ENCODE peak calls at places on chromosomes 2 and 18, in nine cellular contexts. L is transverse colon; K is astrocyte of the spinal cord; P is Calu3; V is tibial nerve; G is CD8-positive, alpha-beta T cell; Q is body of pancreas; F is WERI-Rb-1; D is colonic mucosa. J is an unnamed sample.

GRCh38 chr2:145141981-145142380 is 622.1 kb upstream of the ZEB2 start:
- DNase-seq in L (no peak), K (no peak), P (no peak), V (peak), G (no peak), Q (no peak), F (no peak), D (no peak), J (no peak)

GRCh38 chr2:159574246-159574645 is 42.1 kb downstream of the BAZ2B start:
- DNase-seq in L (no peak), K (no peak), P (no peak), V (no peak), G (no peak), Q (no peak), F (no peak), D (no peak), J (no peak)

GRCh38 chr18:21682276-21683051 is 22.1 kb downstream of the ABHD3 start:
- DNase-seq in L (no peak), K (peak), P (no peak), V (peak), G (peak), Q (no peak), F (no peak), D (no peak), J (peak)

GRCh38 chr2:190023860-190024259 is 38.7 kb downstream of the MSTN start:
- DNase-seq in L (no peak), K (peak), P (peak), V (no peak), G (no peak), Q (no peak), F (no peak), D (no peak), J (peak)

GRCh38 chr2:201904529-201905420 is 98.4 kb downstream of the CDK15 start:
- DNase-seq in L (no peak), K (no peak), P (no peak), V (no peak), G (no peak), Q (no peak), F (no peak), D (no peak), J (no peak)

GRCh38 chr2:44016282-44016681 is 20.5 kb upstream of the LRPPRC start:
- DNase-seq in L (peak), K (peak), P (peak), V (peak), G (peak), Q (peak), F (no peak), D (peak), J (peak)

GRCh38 chr2:60530660-60531276 is 22.7 kb downstream of the BCL11A start:
- DNase-seq in L (peak), K (peak), P (peak), V (peak), G (no peak), Q (peak), F (peak), D (peak), J (no peak)

GRCh38 chr2:200703132-200703925 is 108.4 kb upstream of the BZW1 start:
- DNase-seq in L (no peak), K (peak), P (peak), V (peak), G (no peak), Q (peak), F (peak), D (peak), J (peak)

GRCh38 chr2:222294996-222295367 is 3.8 kb downstream of the PAX3 start:
- DNase-seq in L (no peak), K (no peak), P (no peak), V (no peak), G (no peak), Q (no peak), F (no peak), D (no peak), J (no peak)

GRCh38 chr2:211664321-211664720 is 874.3 kb downstream of the ERBB4 start:
- DNase-seq in L (no peak), K (no peak), P (no peak), V (no peak), G (no peak), Q (no peak), F (no peak), D (no peak), J (no peak)

GRCh38 chr2:48695991-48696390 is 59.5 kb downstream of the LHCGR start:
- DNase-seq in L (no peak), K (no peak), P (no peak), V (no peak), G (no peak), Q (no peak), F (no peak), D (no peak), J (no peak)

GRCh38 chr18:40841473-40841872 is 1113.6 kb upstream of the PIK3C3 start:
- DNase-seq in L (no peak), K (peak), P (no peak), V (no peak), G (no peak), Q (no peak), F (no peak), D (no peak), J (peak)

GRCh38 chr18:47944972-47945843 is 14.7 kb upstream of the SMAD2 start:
- DNase-seq in L (no peak), K (peak), P (no peak), V (no peak), G (no peak), Q (no peak), F (no peak), D (no peak), J (peak)

GRCh38 chr18:54957295-54957694 is 2.0 kb downstream of the CCDC68 start:
- DNase-seq in L (no peak), K (peak), P (no peak), V (no peak), G (no peak), Q (no peak), F (no peak), D (no peak), J (no peak)

GRCh38 chr18:61816071-61816470 is 76.7 kb downstream of the RNF152 start:
- DNase-seq in L (no peak), K (no peak), P (no peak), V (no peak), G (no peak), Q (no peak), F (no peak), D (no peak), J (no peak)

GRCh38 chr18:59141294-59142068 is 1.8 kb downstream of the SEC11C start:
- DNase-seq in L (no peak), K (no peak), P (peak), V (no peak), G (no peak), Q (no peak), F (no peak), D (no peak), J (no peak)

GRCh38 chr18:59140287-59140885 is 702 bp downstream of the SEC11C start:
- DNase-seq in L (peak), K (peak), P (peak), V (no peak), G (no peak), Q (peak), F (peak), D (peak), J (peak)

GRCh38 chr18:59142274-59142673 is 2.6 kb downstream of the SEC11C start:
- DNase-seq in L (no peak), K (no peak), P (no peak), V (no peak), G (no peak), Q (no peak), F (no peak), D (no peak), J (no peak)

GRCh38 chr18:59139291-59139614 is 431 bp upstream of the SEC11C start:
- DNase-seq in L (peak), K (no peak), P (peak), V (peak), G (peak), Q (peak), F (peak), D (peak), J (peak)

GRCh38 chr18:59139615-59140286 is at the start of gene SEC11C:
- DNase-seq in L (peak), K (peak), P (peak), V (peak), G (peak), Q (peak), F (peak), D (peak), J (peak)
- TF ChIP-seq CTCF in L (no peak), K (no peak), P (no peak), V (peak), G (no peak), Q (no peak), F (no peak), D (no peak), J (no peak)

GRCh38 chr2:715847-716573 is 38.8 kb upstream of the TMEM18 start:
- DNase-seq in L (no peak), K (peak), P (no peak), V (no peak), G (no peak), Q (no peak), F (no peak), D (no peak), J (no peak)
- TF ChIP-seq CTCF in L (no peak), K (peak), P (no peak), V (peak), G (no peak), Q (peak), F (peak), D (no peak), J (peak)

DNA sequence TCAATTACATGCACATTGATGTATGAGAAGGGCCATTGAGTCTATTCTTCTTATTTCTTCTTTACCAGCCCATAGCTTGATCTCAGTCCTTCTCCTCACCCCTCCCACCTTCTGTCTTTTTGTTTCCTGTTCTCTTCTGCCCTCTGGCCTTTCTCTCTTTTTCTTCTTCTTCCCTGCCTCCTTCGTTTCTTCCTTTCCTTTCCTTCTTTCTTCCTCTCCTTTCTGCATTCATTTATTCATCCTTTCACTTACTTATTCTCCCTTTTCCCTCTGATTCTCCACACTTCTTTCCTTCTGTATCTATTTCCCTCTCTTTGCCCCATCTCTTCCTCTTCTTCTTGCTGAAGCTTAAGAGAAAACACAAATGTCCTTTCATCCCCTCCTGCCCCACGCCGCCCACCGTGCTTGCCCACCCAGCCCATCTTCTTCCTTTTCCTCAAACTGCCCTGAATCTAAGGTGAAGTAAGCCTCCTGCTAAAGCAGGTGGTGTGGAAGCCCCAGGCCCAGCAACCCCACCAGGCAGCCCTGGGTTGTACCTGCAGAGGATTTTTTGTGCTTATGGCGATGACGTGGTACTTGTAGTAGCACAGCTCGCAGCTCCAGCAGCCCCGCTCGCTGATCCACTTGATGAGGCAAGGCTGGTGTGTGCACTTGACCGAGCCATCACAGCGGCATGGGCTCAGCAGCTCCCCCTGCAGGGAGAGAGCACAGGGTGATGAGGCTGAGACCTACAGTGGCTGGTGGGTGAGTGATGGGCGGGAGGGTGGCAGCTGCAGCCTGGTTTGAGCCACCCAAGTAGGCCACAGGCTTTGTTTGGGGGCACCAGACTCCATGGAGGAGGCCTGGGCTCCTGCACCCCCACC is 89.0 kb downstream of the MARCHF4 start:
- DNase-seq in L (no peak), K (no peak), P (peak), V (no peak), G (no peak), Q (peak), F (peak), D (no peak), J (no peak)
- TF ChIP-seq CTCF in L (no peak), K (peak), P (no peak), V (no peak), G (no peak), Q (no peak), F (peak), D (no peak), J (peak)

DNA sequence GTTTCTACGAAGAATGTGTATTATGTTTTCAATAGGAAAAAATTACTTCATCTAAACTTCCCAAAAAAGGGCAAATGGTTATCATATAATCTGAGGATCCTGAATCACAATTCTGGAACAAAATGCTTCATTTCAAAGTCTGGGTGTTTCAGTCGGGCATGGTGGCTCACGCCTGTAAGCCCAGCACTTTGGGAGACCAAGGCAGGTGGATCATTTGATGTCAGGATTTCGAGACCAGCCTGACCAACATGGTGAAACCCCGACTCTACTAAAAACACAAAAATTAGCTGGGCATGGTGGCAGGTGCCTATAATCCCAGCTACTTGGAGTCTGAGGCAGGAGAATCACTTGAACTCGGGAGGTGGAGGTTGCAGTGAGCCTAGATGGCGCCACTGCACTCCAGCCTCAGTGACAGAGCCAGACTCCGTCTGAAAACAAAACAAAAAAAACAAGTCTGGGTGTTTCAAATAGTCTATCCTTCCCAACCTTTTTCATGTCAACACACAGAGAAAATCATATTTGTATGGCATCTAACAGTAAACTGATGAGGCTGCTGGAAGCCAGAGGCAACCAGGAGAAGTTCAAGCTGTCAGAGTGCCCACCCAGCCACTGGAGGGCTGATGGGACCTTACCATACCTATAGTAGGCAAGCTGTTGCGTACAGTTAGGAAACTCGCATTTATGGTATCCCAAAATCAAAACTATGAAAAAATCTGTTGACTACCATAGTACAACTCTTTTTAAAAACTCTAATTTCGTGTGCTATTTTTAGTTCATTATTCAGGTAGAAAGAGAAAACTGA is 14.6 kb downstream of the NBAS start:
- DNase-seq in L (no peak), K (no peak), P (no peak), V (no peak), G (no peak), Q (no peak), F (no peak), D (no peak), J (no peak)
- TF ChIP-seq CTCF in L (no peak), K (peak), P (peak), V (no peak), G (no peak), Q (no peak), F (peak), D (no peak), J (peak)

GRCh38 chr2:31696068-31696467 is 115.3 kb upstream of the SRD5A2 start:
- DNase-seq in L (no peak), K (no peak), P (no peak), V (no peak), G (no peak), Q (no peak), F (no peak), D (no peak), J (no peak)

GRCh38 chr2:31693882-31694281 is 113.1 kb upstream of the SRD5A2 start:
- DNase-seq in L (no peak), K (peak), P (no peak), V (no peak), G (no peak), Q (no peak), F (no peak), D (no peak), J (no peak)

GRCh38 chr2:31694444-31694843 is 113.7 kb upstream of the SRD5A2 start:
- DNase-seq in L (no peak), K (no peak), P (no peak), V (no peak), G (no peak), Q (no peak), F (no peak), D (no peak), J (no peak)
- TF ChIP-seq CTCF in L (no peak), K (no peak), P (no peak), V (no peak), G (no peak), Q (no peak), F (peak), D (no peak), J (peak)

DNA sequence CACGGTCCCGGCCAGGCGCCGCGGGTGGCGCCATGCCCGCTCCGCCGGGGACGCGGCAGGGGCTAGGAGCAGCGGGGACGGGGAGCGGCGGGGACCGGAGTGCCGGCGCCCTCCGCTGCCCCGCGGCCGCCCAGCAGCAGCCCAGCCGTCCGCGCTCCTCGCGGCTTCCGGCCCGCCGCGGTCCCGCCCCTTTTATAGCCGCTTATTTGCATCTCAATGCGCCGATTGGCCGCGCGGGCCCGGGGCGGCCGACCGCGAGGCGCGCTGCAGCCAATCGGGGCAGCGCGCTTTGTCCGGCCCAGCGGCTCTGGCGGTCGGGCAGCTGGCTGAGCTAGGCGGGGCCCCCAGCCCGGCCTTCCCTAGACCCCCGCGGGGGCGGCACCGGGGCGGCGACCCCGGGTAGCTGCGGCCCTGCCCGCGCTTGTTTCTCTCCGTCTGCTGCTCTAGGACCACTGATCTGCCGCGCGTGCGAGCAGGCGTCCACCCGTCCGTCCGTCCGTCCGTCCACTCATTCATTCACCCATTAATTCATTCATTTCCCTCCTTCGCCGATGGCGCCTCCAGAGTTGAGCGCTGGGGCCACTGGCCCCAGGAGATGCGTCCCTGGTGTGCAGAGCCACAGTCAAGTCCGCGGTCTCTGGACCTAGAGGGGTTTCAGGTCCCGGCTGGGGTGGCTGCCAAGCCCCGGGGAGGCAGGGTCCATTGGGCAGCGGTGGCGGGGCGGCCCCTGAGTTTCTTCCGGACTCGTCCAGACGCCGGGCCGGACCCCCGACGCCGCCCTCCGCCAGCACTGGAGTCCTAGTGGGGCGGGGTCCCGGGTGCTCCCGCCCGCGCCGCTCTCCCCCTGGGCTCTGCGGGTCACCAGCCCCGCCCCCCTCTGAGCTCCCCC is at the start of gene HES6:
- DNase-seq in L (peak), K (peak), P (peak), V (peak), G (peak), Q (peak), F (peak), D (peak), J (peak)
- TF ChIP-seq CTCF in L (no peak), K (no peak), P (no peak), V (peak), G (no peak), Q (no peak), F (no peak), D (no peak), J (peak)